ENCODE peak calls at places on chromosomes 5 and 9, in nine cellular contexts. W, T, F, N, L, J, B, G and P are unnamed samples.

GRCh38 chr9:113570106-113570505 is 106.6 kb downstream of the RGS3 start:
- DNase-seq in B (no peak), L (no peak), J (no peak), N (no peak), T (no peak), G (no peak), W (peak), F (no peak), P (peak)

GRCh38 chr5:160399402-160400353 is at the start of gene FAM200C:
- DNase-seq in J (peak), W (peak), T (peak), G (peak), F (peak), B (peak), L (peak), N (peak), P (peak)

GRCh38 chr9:114046876-114047275 is 31.2 kb downstream of the AMBP start:
- DNase-seq in J (peak), T (no peak), N (peak), L (no peak), B (no peak), F (no peak), W (no peak), G (no peak), P (no peak)

GRCh38 chr9:134026561-134026960 is 1.3 kb downstream of the BRD3OS start:
- DNase-seq in W (no peak), L (no peak), G (no peak), T (no peak), F (no peak), N (no peak), B (no peak), J (no peak), P (peak)

GRCh38 chr5:86465052-86465838 is 152.5 kb upstream of the COX7C start:
- DNase-seq in J (no peak), T (no peak), L (no peak), B (no peak), F (no peak), W (no peak), N (no peak), G (no peak), P (no peak)

GRCh38 chr9:129712595-129713524 is 40.0 kb downstream of the PTGES start:
- DNase-seq in T (no peak), B (no peak), G (no peak), N (peak), J (peak), L (no peak), W (no peak), F (no peak), P (no peak)

GRCh38 chr5:170411100-170411499 is 21.9 kb upstream of the KCNMB1 start:
- DNase-seq in B (no peak), F (no peak), T (no peak), W (no peak), N (no peak), L (no peak), G (no peak), J (no peak), P (no peak)

GRCh38 chr9:120830865-120831264 is 11.9 kb downstream of the PSMD5 start:
- DNase-seq in N (no peak), T (no peak), L (no peak), J (no peak), B (no peak), F (no peak), G (no peak), W (no peak), P (no peak)

GRCh38 chr5:8413975-8414374 is 545.0 kb downstream of the MTRR start:
- DNase-seq in F (no peak), G (no peak), B (no peak), T (no peak), W (no peak), J (no peak), L (no peak), N (no peak), P (no peak)

GRCh38 chr5:169303119-169303515 is 2.2 kb upstream of the SLIT3 start:
- DNase-seq in W (no peak), L (no peak), T (no peak), N (no peak), G (no peak), F (no peak), B (no peak), J (no peak), P (no peak)

GRCh38 chr9:103713631-103714030 is 380.5 kb upstream of the SMC2 start:
- DNase-seq in N (no peak), J (no peak), W (no peak), T (no peak), B (no peak), L (no peak), G (no peak), F (no peak), P (no peak)

GRCh38 chr5:74318985-74319563 is 321.5 kb downstream of the ENC1 start:
- DNase-seq in N (no peak), L (no peak), G (no peak), F (no peak), B (no peak), J (no peak), T (no peak), W (no peak), P (no peak)